ENCODE peak calls at places on chromosome 11, in seven cellular contexts. Z, N, A, I, K, B and G are unnamed samples. For H3K4me1, the result is how much of the 10 kb centered on the place peaks cover.

GRCh38 chr11:86807356-86807755 is 7.0 kb downstream of the PRSS23 start:
- DNase-seq in Z (no peak), N (no peak), A (no peak), I (no peak), K (no peak), B (no peak), G (no peak)

GRCh38 chr11:103529217-103529684 is 420.0 kb downstream of the DYNC2H1 start:
- DNase-seq in Z (no peak), N (no peak), A (no peak), I (no peak), K (no peak), B (no peak), G (no peak)

GRCh38 chr11:44848203-44848962 is 102.3 kb downstream of the TP53I11 start:
- DNase-seq in Z (no peak), N (no peak), A (no peak), I (no peak), K (no peak), B (no peak), G (no peak)

GRCh38 chr11:62444271-62444833 is 25.5 kb downstream of the SCGB1A1 start:
- DNase-seq in Z (peak), N (peak), A (peak), I (peak), K (peak), B (peak), G (peak)

GRCh38 chr11:69138265-69138664 is 17.5 kb upstream of the SMIM38 start:
- DNase-seq in Z (no peak), N (peak), A (no peak), I (no peak), K (no peak), B (no peak), G (no peak)

GRCh38 chr11:96275807-96276594 is 67.0 kb downstream of the MAML2 start:
- DNase-seq in Z (no peak), N (no peak), A (no peak), I (no peak), K (no peak), B (no peak), G (no peak)

GRCh38 chr11:119295178-119295577 is 21.8 kb downstream of the MCAM start:
- DNase-seq in Z (no peak), N (no peak), A (no peak), I (no peak), K (no peak), B (no peak), G (no peak)

GRCh38 chr11:131253885-131254204 is 116.6 kb upstream of the NTM start:
- DNase-seq in Z (no peak), N (no peak), A (no peak), I (no peak), K (no peak), B (no peak), G (no peak)

GRCh38 chr11:70005107-70005818 is 72.9 kb upstream of the ANO1 start:
- DNase-seq in Z (no peak), N (no peak), A (no peak), I (no peak), K (no peak), B (no peak), G (no peak)

GRCh38 chr11:80182906-80183305 is 742.1 kb upstream of the TENM4 start:
- DNase-seq in Z (no peak), N (no peak), A (no peak), I (no peak), K (no peak), B (no peak), G (no peak)

GRCh38 chr11:85712953-85713352 is 27.0 kb upstream of the CCDC89 start:
- DNase-seq in Z (no peak), N (no peak), A (no peak), I (no peak), K (no peak), B (no peak), G (no peak)

GRCh38 chr11:72229925-72230763 is 5.6 kb downstream of the INPPL1 start:
- DNase-seq in Z (no peak), N (no peak), A (no peak), I (no peak), K (no peak), B (no peak), G (no peak)

GRCh38 chr11:2304156-2305139 is 2.6 kb downstream of the TSPAN32 start:
- DNase-seq in Z (peak), N (no peak), A (no peak), I (peak), K (no peak), B (no peak), G (no peak)

GRCh38 chr11:30879322-30880020 is 293.3 kb upstream of the MPPED2 start:
- DNase-seq in Z (no peak), N (no peak), A (no peak), I (no peak), K (peak), B (no peak), G (no peak)

GRCh38 chr11:11445441-11446185 is 92.6 kb upstream of the CSNK2A3 start:
- DNase-seq in Z (no peak), N (no peak), A (no peak), I (no peak), K (no peak), B (no peak), G (no peak)

GRCh38 chr11:123325535-123325934 is 104.5 kb upstream of the GRAMD1B start:
- DNase-seq in Z (no peak), N (no peak), A (no peak), I (no peak), K (no peak), B (no peak), G (no peak)

GRCh38 chr11:128692750-128693578 is 908 bp upstream of the FLI1 start:
- DNase-seq in Z (no peak), N (peak), A (no peak), I (peak), K (no peak), B (peak), G (no peak)

GRCh38 chr11:73578786-73579185 is 19.1 kb downstream of the FAM168A start:
- DNase-seq in Z (no peak), N (no peak), A (no peak), I (no peak), K (no peak), B (no peak), G (no peak)

GRCh38 chr11:32729976-32730375 is 64.5 kb downstream of the CCDC73 start:
- DNase-seq in Z (no peak), N (no peak), A (no peak), I (no peak), K (no peak), B (no peak), G (no peak)

GRCh38 chr11:111748035-111748804 is 18.0 kb downstream of the PPP2R1B start:
- DNase-seq in Z (no peak), N (no peak), A (no peak), I (no peak), K (no peak), B (no peak), G (no peak)

GRCh38 chr11:69598147-69598546 is 42.8 kb upstream of the CCND1 start:
- DNase-seq in Z (no peak), N (no peak), A (peak), I (no peak), K (peak), B (no peak), G (no peak)

GRCh38 chr11:93740031-93740801 is 1.1 kb downstream of the TAF1D start:
- DNase-seq in Z (no peak), N (no peak), A (no peak), I (no peak), K (peak), B (peak), G (no peak)
- H3K4me1 ChIP-seq in Z (under half), N (under half), A (half or more), I (under half), K (half or more), B (half or more), G (half or more)

GRCh38 chr11:120613264-120614226 is 102.0 kb downstream of the GRIK4 start:
- DNase-seq in Z (no peak), N (no peak), A (no peak), I (no peak), K (no peak), B (no peak), G (no peak)
- H3K4me3 ChIP-seq in Z (no peak), N (no peak), A (no peak), I (no peak), K (no peak), B (no peak), G (no peak)

GRCh38 chr11:12686246-12687060 is 12.2 kb downstream of the TEAD1 start:
- DNase-seq in Z (no peak), N (no peak), A (no peak), I (no peak), K (no peak), B (no peak), G (no peak)
- H3K4me1 ChIP-seq in Z (under half), N (under half), A (under half), I (under half), K (half or more), B (under half), G (half or more)

DNA sequence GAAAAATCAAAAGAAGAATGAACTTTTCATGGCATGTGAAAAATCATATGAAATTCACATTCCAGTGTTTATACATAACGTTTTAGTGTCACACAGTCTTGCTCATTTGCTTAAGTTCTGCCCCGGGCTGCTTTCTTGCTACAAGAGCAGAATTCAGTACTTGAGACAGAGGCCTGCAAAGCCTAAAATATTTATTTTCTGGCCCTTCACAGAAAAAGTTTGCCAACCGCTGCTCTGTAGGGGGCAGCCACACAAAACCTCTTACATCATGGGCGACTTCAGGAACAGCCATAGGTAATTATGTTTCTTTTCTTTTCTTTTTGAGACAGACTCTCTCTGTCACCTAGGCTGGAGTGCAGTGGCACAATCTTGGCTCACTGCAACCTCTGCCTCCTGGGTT is 1.0 kb upstream of the ATG2A start:
- DNase-seq in Z (no peak), N (no peak), A (no peak), I (no peak), K (no peak), B (no peak), G (no peak)
- H3K4me3 ChIP-seq in Z (peak), N (peak), A (peak), I (peak), K (no peak), B (no peak), G (peak)

GRCh38 chr11:34824425-34824824 is 91.8 kb downstream of the APIP start:
- DNase-seq in Z (no peak), N (no peak), A (no peak), I (no peak), K (no peak), B (no peak), G (no peak)
- H3K4me1 ChIP-seq in Z (under half), N (under half), A (half or more), I (under half), K (under half), B (under half), G (under half)

DNA sequence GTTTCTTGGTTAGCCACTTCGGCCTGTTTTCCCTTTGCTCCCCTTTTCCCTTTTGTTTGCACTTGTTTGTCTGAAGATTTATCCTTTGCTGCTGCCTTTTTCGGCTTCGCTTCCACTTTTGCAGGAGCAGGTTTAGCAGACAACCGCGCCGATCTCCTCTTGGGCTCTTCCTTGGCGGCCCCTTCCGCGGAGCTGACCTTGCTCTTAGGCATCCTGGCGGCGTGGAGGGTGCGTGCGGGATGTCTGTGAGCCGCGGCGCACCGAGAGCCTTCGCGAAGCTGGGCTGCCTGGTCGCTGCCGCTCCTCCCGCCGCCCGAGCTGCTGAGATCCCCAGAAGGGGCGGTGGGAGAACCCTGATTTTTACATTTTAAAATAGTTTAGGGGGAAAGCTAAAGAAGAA is 105.3 kb upstream of the RRM1 start:
- DNase-seq in Z (no peak), N (no peak), A (no peak), I (peak), K (no peak), B (no peak), G (no peak)
- H3K4me3 ChIP-seq in Z (no peak), N (no peak), A (no peak), I (no peak), K (no peak), B (no peak), G (no peak)

GRCh38 chr11:18324381-18324780 is 2.0 kb downstream of the GTF2H1 start:
- DNase-seq in Z (no peak), N (no peak), A (no peak), I (no peak), K (no peak), B (no peak), G (no peak)

GRCh38 chr11:18319914-18320313 is 2.0 kb downstream of the HPS5 start:
- DNase-seq in Z (no peak), N (no peak), A (no peak), I (no peak), K (no peak), B (no peak), G (no peak)

GRCh38 chr11:18321991-18322711 is at the start of the genes GTF2H1 and HPS5:
- DNase-seq in Z (peak), N (peak), A (peak), I (peak), K (peak), B (peak), G (peak)

GRCh38 chr11:18321622-18321990 is 334 bp downstream of the HPS5 start:
- DNase-seq in Z (no peak), N (no peak), A (no peak), I (no peak), K (no peak), B (no peak), G (no peak)

GRCh38 chr11:18322818-18323570 is 627 bp downstream of the GTF2H1 start:
- DNase-seq in Z (no peak), N (no peak), A (no peak), I (no peak), K (no peak), B (no peak), G (no peak)
- H3K4me1 ChIP-seq in Z (under half), N (under half), A (under half), I (under half), K (under half), B (half or more), G (under half)

GRCh38 chr11:3381794-3382193 is 2.8 kb upstream of the ZNF195 start:
- DNase-seq in Z (no peak), N (no peak), A (no peak), I (no peak), K (no peak), B (no peak), G (no peak)
- H3K4me3 ChIP-seq in Z (no peak), N (no peak), A (no peak), I (no peak), K (no peak), B (no peak), G (no peak)